ENCODE peak calls at places on chromosomes 1 and 21, in nine cellular contexts. N, C, O, X, V, M, W, D and H are unnamed samples.
A peak's percentile ranks its signal among the peaks of the same experiment; 100 is the strongest.

GRCh38 chr1:37958690-37959089 is 11.8 kb upstream of the INPP5B start:
- DNase-seq in D (no peak), V (no peak), O (peak; percentile 95), C (no peak), X (no peak), W (no peak), N (no peak), M (no peak), H (no peak)

GRCh38 chr1:228457396-228458176 is 29.6 kb upstream of the RNF187 start:
- DNase-seq in O (peak; percentile 99), N (peak; percentile 76), M (peak; percentile 98), C (peak; percentile 96), W (peak; percentile 90), V (peak; percentile 90), D (peak; percentile 89), X (peak; percentile 83), H (peak; percentile 99)

GRCh38 chr21:41630249-41630648 is 122.3 kb upstream of the TMPRSS2 start:
- DNase-seq in V (no peak), O (peak; percentile 99), X (no peak), C (no peak), D (no peak), M (peak; percentile 97), N (no peak), W (no peak), H (no peak)

GRCh38 chr1:206909167-206909882 is 12.1 kb downstream of the IL24 start:
- DNase-seq in X (peak; percentile 58), W (peak; percentile 39), M (peak; percentile 82), D (no peak), N (no peak), O (peak; percentile 17), C (peak; percentile 76), V (peak; percentile 90), H (peak; percentile 13)

GRCh38 chr21:42760977-42761751 is 107.7 kb downstream of the PDE9A start:
- DNase-seq in N (no peak), D (no peak), X (no peak), V (peak; percentile 32), M (no peak), W (no peak), C (no peak), O (no peak), H (no peak)

GRCh38 chr1:23376890-23377811 is 7.5 kb upstream of the ZNF436 start:
- DNase-seq in O (peak; percentile 83), C (no peak), D (no peak), N (no peak), M (peak; percentile 88), X (no peak), W (no peak), V (no peak), H (peak; percentile 71)

GRCh38 chr21:20258542-20258941 is 739.7 kb upstream of the NCAM2 start:
- DNase-seq in M (no peak), D (no peak), X (no peak), V (no peak), O (no peak), W (no peak), C (no peak), N (no peak), H (no peak)

GRCh38 chr1:43706598-43707190 is 642 bp upstream of the ST3GAL3 start:
- DNase-seq in N (peak; percentile 4), O (peak; percentile 41), V (peak; percentile 13), W (peak; percentile 21), M (peak; percentile 12), C (peak; percentile 87), X (no peak), D (peak; percentile 7), H (peak; percentile 39)

GRCh38 chr1:66247415-66248208 is 286.3 kb upstream of the SGIP1 start:
- DNase-seq in D (peak; percentile 43), M (no peak), W (peak; percentile 66), N (peak; percentile 29), V (no peak), O (no peak), X (no peak), C (no peak), H (no peak)

GRCh38 chr1:225941220-225941948 is at the start of gene LEFTY2:
- DNase-seq in D (no peak), M (no peak), C (no peak), V (no peak), X (no peak), O (no peak), N (no peak), W (no peak), H (peak; percentile 17)

GRCh38 chr21:42750737-42751530 is 97.5 kb downstream of the PDE9A start:
- DNase-seq in C (no peak), D (no peak), M (no peak), O (no peak), V (no peak), W (no peak), N (no peak), X (no peak), H (no peak)

GRCh38 chr1:150567717-150568561 is 11.5 kb downstream of the MCL1 start:
- DNase-seq in M (peak; percentile 40), X (no peak), V (peak; percentile 70), N (no peak), W (peak; percentile 60), C (peak; percentile 73), D (peak; percentile 56), O (peak; percentile 99), H (peak; percentile 97)